ENCODE peak calls at places on chromosomes 4 and X, in five cellular contexts. Q is sigmoid colon, H is ovary, N is Peyer's patch, J is stomach. W is an unnamed sample.

GRCh38 chr4:135839712-135840111 is 1638.1 kb upstream of the PABPC4L start:
- DNase-seq in Q (no peak), H (no peak), N (no peak), J (no peak), W (no peak)

GRCh38 chrX:143571521-143571920 is 54.2 kb upstream of the SPANXN3 start:
- DNase-seq in Q (no peak), H (no peak), N (no peak), J (no peak), W (no peak)

GRCh38 chrX:154458954-154459829 is 1.1 kb downstream of the PLXNA3 start:
- DNase-seq in Q (no peak), H (no peak), N (peak; percentile 63), J (peak; percentile 42), W (no peak)

GRCh38 chr4:169279111-169279510 is 8.4 kb upstream of the SH3RF1 start:
- DNase-seq in Q (no peak), H (no peak), N (no peak), J (no peak), W (no peak)

GRCh38 chr4:2787230-2788100 is 5.4 kb upstream of the SH3BP2 start:
- DNase-seq in Q (peak; percentile 78), H (peak; percentile 20), N (no peak), J (peak; percentile 35), W (no peak)

GRCh38 chrX:56462389-56462788 is 101.0 kb upstream of the UBQLN2 start:
- DNase-seq in Q (no peak), H (no peak), N (no peak), J (no peak), W (no peak)

GRCh38 chr4:8383451-8384160 is 56.9 kb downstream of the ACOX3 start:
- DNase-seq in Q (no peak), H (peak; percentile 35), N (no peak), J (no peak), W (no peak)

GRCh38 chr4:25865586-25865985 is 2.8 kb upstream of the SEL1L3 start:
- DNase-seq in Q (no peak), H (no peak), N (peak; percentile 81), J (peak; percentile 65), W (peak; percentile 53)

GRCh38 chrX:43940811-43941210 is 32.4 kb downstream of the NDP start:
- DNase-seq in Q (no peak), H (no peak), N (no peak), J (no peak), W (no peak)

GRCh38 chr4:17096692-17097091 is 198.2 kb upstream of the LDB2 start:
- DNase-seq in Q (no peak), H (no peak), N (no peak), J (no peak), W (no peak)

GRCh38 chr4:163618845-163619244 is 124.4 kb downstream of the TMA16 start:
- DNase-seq in Q (no peak), H (no peak), N (no peak), J (no peak), W (no peak)

GRCh38 chr4:68658672-68659071 is 11.8 kb downstream of the UGT2B15 start:
- DNase-seq in Q (no peak), H (no peak), N (no peak), J (no peak), W (no peak)

GRCh38 chr4:177380730-177381287 is 61.4 kb downstream of the AGA start:
- DNase-seq in Q (no peak), H (no peak), N (no peak), J (no peak), W (no peak)

GRCh38 chr4:84031401-84031800 is 467.7 kb downstream of the NKX6-1 start:
- DNase-seq in Q (no peak), H (no peak), N (no peak), J (no peak), W (no peak)

GRCh38 chrX:22351966-22352365 is 79.3 kb downstream of the CBLL2 start:
- DNase-seq in Q (no peak), H (no peak), N (no peak), J (no peak), W (no peak)

GRCh38 chr4:74845834-74846233 is 51.5 kb upstream of the BTC start:
- DNase-seq in Q (no peak), H (no peak), N (no peak), J (no peak), W (no peak)

GRCh38 chr4:41360214-41360910 is 103.6 kb downstream of the UCHL1 start:
- DNase-seq in Q (peak; percentile 81), H (peak; percentile 55), N (peak; percentile 79), J (peak; percentile 76), W (peak; percentile 69)
- TF ChIP-seq POLR2A in Q (no peak), H (no peak), N (no peak), J (no peak), W (peak; percentile 68)

GRCh38 chr4:3868841-3869572 is 102.8 kb downstream of the ADRA2C start:
- DNase-seq in Q (peak; percentile 46), H (no peak), N (no peak), J (no peak), W (no peak)
- TF ChIP-seq CTCF in Q (no peak), H (no peak), N (no peak), J (no peak), W (no peak)

GRCh38 chr4:127045872-127046271 is 586.9 kb upstream of the INTU start:
- DNase-seq in Q (no peak), H (no peak), N (no peak), J (no peak), W (no peak)

GRCh38 chr4:127047930-127048329 is 584.8 kb upstream of the INTU start:
- DNase-seq in Q (no peak), H (no peak), N (no peak), J (no peak), W (no peak)

GRCh38 chr4:127049506-127049905 is 583.3 kb upstream of the INTU start:
- DNase-seq in Q (no peak), H (no peak), N (no peak), J (no peak), W (no peak)

GRCh38 chr4:127048371-127049085 is 584.2 kb upstream of the INTU start:
- DNase-seq in Q (no peak), H (no peak), N (no peak), J (no peak), W (no peak)
- H3K4me1 ChIP-seq in Q (no peaks in the 10 kb centered on the region), H (no peaks in the 10 kb centered on the region), N (no peaks in the 10 kb centered on the region), J (no peaks in the 10 kb centered on the region), W (no peaks in the 10 kb centered on the region)

GRCh38 chr4:119304431-119304830 is 17.5 kb downstream of the FABP2 start:
- DNase-seq in Q (no peak), H (no peak), N (no peak), J (no peak), W (no peak)
- TF ChIP-seq POLR2A in Q (no peak), H (no peak), N (no peak), J (no peak), W (no peak)

DNA sequence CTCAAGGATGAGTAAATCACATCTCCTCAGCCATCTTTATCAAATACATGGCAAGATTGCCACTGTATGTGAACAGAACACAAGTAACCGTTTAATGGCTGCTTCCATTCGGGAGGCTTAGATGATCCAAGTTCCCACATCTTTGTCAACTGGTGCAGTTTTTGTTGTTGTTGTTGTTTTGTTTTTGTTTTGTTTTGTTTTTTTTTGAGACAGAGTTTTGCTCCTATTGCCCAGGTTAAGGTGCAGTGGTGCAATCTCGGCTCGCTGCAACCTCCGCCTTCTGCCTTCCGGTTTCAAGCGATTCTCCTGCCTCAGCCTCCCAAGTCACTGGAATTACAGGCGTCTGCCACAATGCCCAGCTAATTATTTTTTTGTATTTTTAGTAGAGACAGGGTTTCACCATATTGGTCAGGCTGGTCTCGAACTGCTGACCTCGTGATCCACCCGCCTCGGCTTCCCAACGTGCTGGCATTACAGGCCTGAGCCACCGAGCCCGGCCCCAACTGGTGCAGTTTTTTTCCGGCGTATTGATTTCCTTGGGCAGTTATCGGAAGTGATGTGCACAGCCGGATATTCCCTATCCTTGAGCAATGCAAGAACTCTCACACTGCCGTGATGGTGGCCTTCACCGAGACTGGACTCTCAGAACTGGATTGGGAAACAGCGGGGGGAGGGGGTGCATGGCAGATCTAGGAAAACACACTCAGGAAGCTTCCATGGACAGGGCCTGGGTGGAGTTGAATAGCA is 29.2 kb upstream of the TRIM2 start:
- DNase-seq in Q (peak; percentile 28), H (no peak), N (no peak), J (no peak), W (no peak)
- TF ChIP-seq CTCF in Q (no peak), H (no peak), N (no peak), J (no peak), W (no peak)

GRCh38 chrX:119760026-119760902 is 1.9 kb downstream of the SOWAHD start:
- DNase-seq in Q (no peak), H (no peak), N (no peak), J (no peak), W (no peak)
- H3K4me1 ChIP-seq in Q (no peaks in the 10 kb centered on the region), H (no peaks in the 10 kb centered on the region), N (peaks cover 9% of the 10 kb centered on the region), J (peaks cover 25% of the 10 kb centered on the region), W (peaks cover 23% of the 10 kb centered on the region)

DNA sequence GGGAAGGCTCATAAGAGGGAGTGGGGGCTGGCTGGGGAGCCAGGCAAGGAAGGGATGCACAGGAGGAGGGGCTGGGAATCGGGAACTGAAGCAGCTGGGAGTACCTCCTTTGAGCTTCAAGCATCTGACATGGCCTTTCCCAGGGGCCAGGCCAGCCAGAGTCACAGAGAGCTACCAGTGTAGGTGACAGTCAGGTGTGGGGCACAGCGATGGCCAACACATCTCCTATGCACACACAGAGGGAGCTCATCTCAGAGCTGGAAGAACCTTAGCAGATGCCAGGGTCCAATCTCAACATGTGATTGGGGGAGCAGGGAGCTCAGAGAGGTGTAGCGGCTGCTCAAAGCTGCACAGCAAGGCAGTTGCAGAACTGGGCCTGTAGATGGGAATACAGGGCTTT is 143.7 kb downstream of the PJA1 start:
- DNase-seq in Q (no peak), H (no peak), N (no peak), J (no peak), W (no peak)
- TF ChIP-seq POLR2A in Q (no peak), H (no peak), N (no peak), J (no peak), W (no peak)

GRCh38 chr4:44766453-44766852 is 40.1 kb upstream of the GNPDA2 start:
- DNase-seq in Q (no peak), H (no peak), N (no peak), J (no peak), W (no peak)
- TF ChIP-seq CTCF in Q (no peak), H (no peak), N (no peak), J (no peak), W (no peak)